ENCODE peak calls at places on chromosomes 16 and 17, in seven cellular contexts. L is A549, I is HCT116, P is K562, E is IMR-90, F is HepG2, V is H1. K is an unnamed sample.
A peak's percentile ranks its signal among the peaks of the same experiment; 100 is the strongest.

GRCh38 chr17:19387921-19388521 is 1.0 kb upstream of the MFAP4 start:
- DNase-seq in L (no peak), I (no peak), P (no peak), E (peak; percentile 76), F (no peak), V (no peak), K (no peak)

GRCh38 chr17:37261286-37261685 is 114.5 kb upstream of the C17orf78 start:
- DNase-seq in L (no peak), I (no peak), P (no peak), E (peak; percentile 27), F (no peak), V (no peak), K (no peak)

GRCh38 chr16:50694206-50694605 is 800 bp downstream of the NOD2 start:
- DNase-seq in L (no peak), I (no peak), P (no peak), E (no peak), F (no peak), V (no peak), K (no peak)

GRCh38 chr17:69018687-69019086 is 42.0 kb downstream of the ABCA9 start:
- DNase-seq in L (no peak), I (no peak), P (no peak), E (no peak), F (no peak), V (no peak), K (no peak)

GRCh38 chr16:11145173-11145820 is 110.7 kb downstream of the SOCS1 start:
- DNase-seq in L (no peak), I (no peak), P (no peak), E (peak; percentile 54), F (no peak), V (no peak), K (no peak)

GRCh38 chr16:27083861-27084261 is 17.1 kb downstream of the C16orf82 start:
- DNase-seq in L (no peak), I (no peak), P (peak; percentile 87), E (no peak), F (no peak), V (peak; percentile 69), K (no peak)

GRCh38 chr16:23114131-23114904 is 34.9 kb downstream of the USP31 start:
- DNase-seq in L (no peak), I (no peak), P (no peak), E (no peak), F (no peak), V (no peak), K (no peak)

GRCh38 chr16:30519120-30520049 is 7.0 kb downstream of the ZNF768 start:
- DNase-seq in L (no peak), I (no peak), P (no peak), E (no peak), F (no peak), V (no peak), K (no peak)

GRCh38 chr16:27642753-27643152 is 92.8 kb downstream of the KATNIP start:
- DNase-seq in L (peak; percentile 44), I (peak; percentile 7), P (peak; percentile 39), E (peak; percentile 21), F (peak; percentile 35), V (peak; percentile 54), K (no peak)

GRCh38 chr17:2170023-2170422 is 115.1 kb downstream of the HIC1 start:
- DNase-seq in L (peak; percentile 39), I (no peak), P (peak; percentile 28), E (no peak), F (peak; percentile 35), V (peak; percentile 58), K (no peak)

GRCh38 chr17:76562734-76563148 is 22.9 kb downstream of the PRCD start:
- DNase-seq in L (no peak), I (no peak), P (peak; percentile 66), E (peak; percentile 92), F (no peak), V (no peak), K (no peak)

GRCh38 chr16:66194866-66195265 is 171.6 kb upstream of the CDH5 start:
- DNase-seq in L (no peak), I (no peak), P (no peak), E (no peak), F (no peak), V (no peak), K (no peak)

GRCh38 chr16:10949424-10949970 is 5.1 kb downstream of the CLEC16A start:
- DNase-seq in L (peak; percentile 42), I (no peak), P (no peak), E (no peak), F (no peak), V (peak; percentile 63), K (peak; percentile 91)

GRCh38 chr17:49848739-49849138 is 870 bp upstream of the TAC4 start:
- DNase-seq in L (no peak), I (no peak), P (no peak), E (no peak), F (no peak), V (no peak), K (no peak)

GRCh38 chr17:43994272-43995149 is 9.9 kb upstream of the NAGS start:
- DNase-seq in L (peak; percentile 71), I (no peak), P (peak; percentile 83), E (peak; percentile 37), F (peak; percentile 54), V (peak; percentile 92), K (no peak)

GRCh38 chr16:20612551-20613470 is 36.6 kb upstream of the ACSM2B start:
- DNase-seq in L (no peak), I (no peak), P (no peak), E (no peak), F (no peak), V (no peak), K (no peak)

GRCh38 chr17:83133302-83134121 is 54.1 kb downstream of the METRNL start:
- DNase-seq in L (no peak), I (no peak), P (no peak), E (no peak), F (no peak), V (no peak), K (no peak)

GRCh38 chr17:64635647-64636305 is 26.3 kb downstream of the SMURF2 start:
- DNase-seq in L (peak; percentile 18), I (no peak), P (no peak), E (peak; percentile 88), F (no peak), V (no peak), K (peak; percentile 62)

GRCh38 chr17:64638552-64639198 is 23.4 kb downstream of the SMURF2 start:
- DNase-seq in L (no peak), I (no peak), P (no peak), E (peak; percentile 41), F (no peak), V (no peak), K (no peak)

DNA sequence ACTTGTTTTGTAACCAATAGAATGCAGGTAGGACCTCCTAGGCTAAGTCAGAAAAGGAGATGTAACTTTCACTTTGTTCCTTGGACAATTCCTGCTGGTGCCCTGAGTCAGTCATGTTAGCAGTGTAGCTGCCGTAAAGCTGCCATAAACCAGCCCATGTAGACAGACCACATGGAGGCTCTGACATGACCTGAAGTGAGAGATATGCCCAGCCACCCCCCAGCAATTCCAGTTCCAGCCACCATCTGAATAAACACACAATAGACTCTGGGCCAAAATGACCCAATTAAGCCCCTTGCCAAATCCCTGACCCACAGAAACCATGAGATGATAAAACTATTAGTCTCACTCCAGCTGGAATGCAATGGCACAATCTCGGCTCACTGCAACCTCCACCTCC is 20.6 kb downstream of the SMURF2 start:
- DNase-seq in L (peak; percentile 53), I (no peak), P (peak; percentile 50), E (peak; percentile 91), F (no peak), V (no peak), K (no peak)
- TF ChIP-seq CEBPB in L (no peak), I (no peak), P (no peak), E (peak; percentile 62), F (no peak), V (no peak), K (no peak)

DNA sequence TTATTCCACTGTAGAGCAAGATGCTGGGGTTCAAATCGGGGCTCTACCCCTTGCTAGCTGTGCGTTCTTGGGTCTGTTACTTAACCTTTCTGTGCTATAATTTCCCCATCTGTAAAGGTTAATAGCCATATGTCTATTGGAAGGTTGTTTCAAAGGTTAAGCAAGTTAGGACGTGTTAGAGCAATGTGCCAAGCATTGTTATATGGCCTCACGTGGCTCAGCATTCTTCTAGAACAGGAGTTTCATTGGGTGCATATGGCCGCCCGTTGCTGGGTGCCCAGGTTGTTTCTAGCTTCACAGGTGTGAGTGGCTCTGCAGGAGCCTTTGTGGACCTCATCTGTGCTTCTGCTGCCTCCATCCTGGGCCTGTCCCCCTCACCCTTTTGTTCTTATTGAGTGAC is 80.0 kb upstream of the CIBAR2 start:
- DNase-seq in L (no peak), I (no peak), P (no peak), E (no peak), F (no peak), V (no peak), K (no peak)
- TF ChIP-seq CEBPB in L (no peak), I (no peak), P (no peak), E (no peak), F (no peak), V (no peak), K (no peak)

GRCh38 chr16:81752876-81753227 is 26.2 kb upstream of the PLCG2 start:
- DNase-seq in L (no peak), I (no peak), P (no peak), E (no peak), F (no peak), V (no peak), K (no peak)

GRCh38 chr16:81748476-81749198 is 30.5 kb upstream of the PLCG2 start:
- DNase-seq in L (no peak), I (no peak), P (no peak), E (no peak), F (no peak), V (no peak), K (peak; percentile 47)

GRCh38 chr16:81755915-81756644 is 23.0 kb upstream of the PLCG2 start:
- DNase-seq in L (no peak), I (no peak), P (no peak), E (no peak), F (no peak), V (no peak), K (no peak)

GRCh38 chr16:81754810-81755209 is 24.3 kb upstream of the PLCG2 start:
- DNase-seq in L (no peak), I (no peak), P (no peak), E (no peak), F (no peak), V (no peak), K (no peak)

GRCh38 chr16:81752225-81752875 is 26.7 kb upstream of the PLCG2 start:
- DNase-seq in L (no peak), I (no peak), P (peak; percentile 84), E (no peak), F (no peak), V (no peak), K (peak; percentile 72)
- TF ChIP-seq CEBPB in L (no peak), I (no peak), P (peak; percentile 30), E (no peak), F (no peak), V (no peak), K (no peak)

GRCh38 chr16:54165912-54166265 is 120.7 kb downstream of the IRX3 start:
- DNase-seq in L (no peak), I (no peak), P (no peak), E (no peak), F (peak; percentile 19), V (no peak), K (no peak)

GRCh38 chr16:54166342-54166865 is 120.2 kb downstream of the IRX3 start:
- DNase-seq in L (no peak), I (no peak), P (no peak), E (no peak), F (no peak), V (no peak), K (no peak)

GRCh38 chr16:54164789-54165173 is 121.8 kb downstream of the IRX3 start:
- DNase-seq in L (no peak), I (no peak), P (no peak), E (no peak), F (no peak), V (no peak), K (no peak)

GRCh38 chr16:54163197-54163843 is 123.3 kb downstream of the IRX3 start:
- DNase-seq in L (no peak), I (no peak), P (no peak), E (no peak), F (no peak), V (no peak), K (no peak)

GRCh38 chr16:54165174-54165911 is 121.2 kb downstream of the IRX3 start:
- DNase-seq in L (peak; percentile 25), I (no peak), P (no peak), E (no peak), F (peak; percentile 99), V (no peak), K (no peak)
- TF ChIP-seq CEBPB in L (no peak), I (no peak), P (no peak), E (no peak), F (peak; percentile 86), V (no peak), K (no peak)

K was measured in GM12878.